ENCODE peak calls at places on chromosomes 7 and 10, in four cellular contexts. Y is heart right ventricle; D is cardiac fibroblast; H is CD4-positive, alpha-beta T cell. B is an unnamed sample.

GRCh38 chr10:97412891-97413304 is 11.8 kb upstream of the RRP12 start:
- DNase-seq in Y (no peak), D (no peak), H (no peak), B (no peak)

GRCh38 chr10:121510201-121510771 is 88.0 kb downstream of the FGFR2 start:
- DNase-seq in Y (no peak), D (no peak), H (no peak), B (no peak)

GRCh38 chr10:110733256-110733952 is 89.3 kb downstream of the RBM20 start:
- DNase-seq in Y (no peak), D (no peak), H (no peak), B (no peak)

GRCh38 chr7:93044147-93044810 is 73.5 kb downstream of the SAMD9 start:
- DNase-seq in Y (no peak), D (peak; percentile 59), H (no peak), B (no peak)

GRCh38 chr10:59072038-59072437 is 104.4 kb upstream of the PHYHIPL start:
- DNase-seq in Y (no peak), D (no peak), H (no peak), B (no peak)

GRCh38 chr7:39667354-39667923 is 44.1 kb downstream of the RALA start:
- DNase-seq in Y (no peak), D (peak; percentile 25), H (no peak), B (no peak)

GRCh38 chr10:101233863-101234262 is 4.6 kb upstream of the LBX1 start:
- DNase-seq in Y (no peak), D (no peak), H (no peak), B (no peak)

GRCh38 chr10:4242561-4243035 is 457.6 kb upstream of the KLF6 start:
- DNase-seq in Y (peak; percentile 27), D (peak; percentile 93), H (no peak), B (no peak)

GRCh38 chr7:40015790-40016296 is 65.8 kb downstream of the CDK13 start:
- DNase-seq in Y (no peak), D (peak; percentile 29), H (no peak), B (peak; percentile 40)

GRCh38 chr10:42983595-42983990 is 93.3 kb upstream of the RET start:
- DNase-seq in Y (no peak), D (no peak), H (no peak), B (no peak)

GRCh38 chr7:66921918-66922486 is 977 bp downstream of the TMEM248 start:
- DNase-seq in Y (no peak), D (no peak), H (peak; percentile 16), B (no peak)

GRCh38 chr7:151863386-151864079 is 13.4 kb downstream of the PRKAG2 start:
- DNase-seq in Y (no peak), D (no peak), H (no peak), B (no peak)

GRCh38 chr10:123103944-123104343 is 31.8 kb upstream of the HMX3 start:
- DNase-seq in Y (no peak), D (no peak), H (no peak), B (no peak)

GRCh38 chr10:24952701-24953349 is 419 bp upstream of the PRTFDC1 start:
- DNase-seq in Y (peak; percentile 65), D (peak; percentile 52), H (peak; percentile 59), B (no peak)

GRCh38 chr10:112275512-112276245 is 7.5 kb upstream of the TECTB start:
- DNase-seq in Y (no peak), D (no peak), H (no peak), B (no peak)

GRCh38 chr7:150876817-150877526 is 24.7 kb downstream of the AOC1 start:
- DNase-seq in Y (peak; percentile 56), D (peak; percentile 80), H (peak; percentile 41), B (peak; percentile 55)

GRCh38 chr10:62050941-62051433 is 149.5 kb downstream of the ARID5B start:
- DNase-seq in Y (peak; percentile 31), D (peak; percentile 98), H (peak; percentile 69), B (peak; percentile 42)

GRCh38 chr10:22427101-22427500 is 81.8 kb downstream of the SPAG6 start:
- DNase-seq in Y (no peak), D (peak; percentile 55), H (no peak), B (no peak)

GRCh38 chr7:117047496-117047895 is 94.2 kb downstream of the ST7 start:
- DNase-seq in Y (no peak), D (peak; percentile 27), H (no peak), B (no peak)

GRCh38 chr10:74419491-74420466 is 268.8 kb downstream of the ADK start:
- DNase-seq in Y (no peak), D (peak; percentile 55), H (peak; percentile 16), B (no peak)

GRCh38 chr7:47142169-47142866 is 439.6 kb downstream of the TNS3 start:
- DNase-seq in Y (no peak), D (peak; percentile 8), H (no peak), B (no peak)

GRCh38 chr10:87092861-87093460 is 1.7 kb downstream of the GLUD1 start:
- DNase-seq in Y (no peak), D (peak; percentile 46), H (no peak), B (no peak)

GRCh38 chr10:100395626-100396025 is 48.6 kb downstream of the SCD start:
- DNase-seq in Y (no peak), D (no peak), H (no peak), B (no peak)

GRCh38 chr10:118592675-118593330 is 2.6 kb downstream of the PRLHR start:
- DNase-seq in Y (no peak), D (no peak), H (no peak), B (no peak)

GRCh38 chr7:11795231-11795630 is 36.8 kb downstream of the THSD7A start:
- DNase-seq in Y (no peak), D (no peak), H (no peak), B (no peak)

GRCh38 chr10:118031351-118032075 is 15.2 kb downstream of the RAB11FIP2 start:
- DNase-seq in Y (no peak), D (no peak), H (no peak), B (no peak)

GRCh38 chr10:69466158-69466490 is 14.9 kb downstream of the TSPAN15 start:
- DNase-seq in Y (no peak), D (no peak), H (no peak), B (no peak)

GRCh38 chr10:21517983-21518628 is 7.4 kb downstream of the SKIDA1 start:
- DNase-seq in Y (no peak), D (peak; percentile 23), H (no peak), B (no peak)

GRCh38 chr7:99953649-99954048 is 22.2 kb downstream of the AZGP1 start:
- DNase-seq in Y (no peak), D (peak; percentile 81), H (no peak), B (peak; percentile 83)

GRCh38 chr10:113924171-113924570 is 69.7 kb downstream of the NHLRC2 start:
- DNase-seq in Y (no peak), D (no peak), H (no peak), B (no peak)

GRCh38 chr10:113922787-113923570 is 68.5 kb downstream of the NHLRC2 start:
- DNase-seq in Y (no peak), D (no peak), H (no peak), B (no peak)

GRCh38 chr10:113924664-113925063 is 70.2 kb downstream of the NHLRC2 start:
- DNase-seq in Y (no peak), D (no peak), H (no peak), B (no peak)

GRCh38 chr10:113920819-113921345 is 66.4 kb downstream of the NHLRC2 start:
- DNase-seq in Y (no peak), D (no peak), H (no peak), B (no peak)

DNA sequence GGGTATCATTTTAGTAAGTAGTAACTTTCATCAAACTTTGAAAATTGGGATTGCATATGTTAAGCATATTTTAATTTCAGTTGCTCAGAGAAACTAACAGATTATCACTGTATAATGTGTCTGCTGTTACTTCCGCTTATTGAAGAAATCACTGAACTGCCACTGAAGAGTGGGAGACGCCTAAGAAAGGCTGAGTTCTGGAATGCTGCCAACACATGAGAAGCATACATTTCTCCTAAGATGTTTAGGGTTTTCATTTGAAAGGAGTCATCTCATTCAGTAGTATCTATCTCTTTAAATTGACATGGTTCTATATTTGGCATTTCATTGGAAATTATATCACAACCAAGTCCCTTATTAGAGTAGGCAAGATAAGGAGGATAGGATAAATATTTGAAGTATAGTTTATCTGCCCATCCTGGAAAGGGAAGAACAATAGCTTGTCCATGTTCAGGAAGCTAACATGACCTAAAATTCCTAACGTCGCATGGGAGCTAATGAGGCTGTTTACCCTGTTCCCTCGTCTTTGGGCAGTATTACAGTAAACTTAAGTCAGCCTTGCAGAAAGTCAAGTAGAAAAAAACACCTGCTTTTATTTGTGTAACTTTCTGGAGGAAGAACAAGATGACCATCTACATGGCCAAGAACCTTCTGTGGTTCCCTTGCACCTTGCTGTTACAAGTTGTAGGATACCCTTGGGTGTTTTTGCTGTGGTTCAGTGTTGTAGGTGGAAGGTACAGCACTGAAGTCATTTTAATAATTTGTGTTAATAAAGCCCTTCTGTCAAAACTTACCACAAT is 67.3 kb downstream of the NHLRC2 start:
- DNase-seq in Y (no peak), D (no peak), H (no peak), B (no peak)
- TF ChIP-seq CTCF in Y (no peak), D (no peak), H (no peak), B (no peak)

DNA sequence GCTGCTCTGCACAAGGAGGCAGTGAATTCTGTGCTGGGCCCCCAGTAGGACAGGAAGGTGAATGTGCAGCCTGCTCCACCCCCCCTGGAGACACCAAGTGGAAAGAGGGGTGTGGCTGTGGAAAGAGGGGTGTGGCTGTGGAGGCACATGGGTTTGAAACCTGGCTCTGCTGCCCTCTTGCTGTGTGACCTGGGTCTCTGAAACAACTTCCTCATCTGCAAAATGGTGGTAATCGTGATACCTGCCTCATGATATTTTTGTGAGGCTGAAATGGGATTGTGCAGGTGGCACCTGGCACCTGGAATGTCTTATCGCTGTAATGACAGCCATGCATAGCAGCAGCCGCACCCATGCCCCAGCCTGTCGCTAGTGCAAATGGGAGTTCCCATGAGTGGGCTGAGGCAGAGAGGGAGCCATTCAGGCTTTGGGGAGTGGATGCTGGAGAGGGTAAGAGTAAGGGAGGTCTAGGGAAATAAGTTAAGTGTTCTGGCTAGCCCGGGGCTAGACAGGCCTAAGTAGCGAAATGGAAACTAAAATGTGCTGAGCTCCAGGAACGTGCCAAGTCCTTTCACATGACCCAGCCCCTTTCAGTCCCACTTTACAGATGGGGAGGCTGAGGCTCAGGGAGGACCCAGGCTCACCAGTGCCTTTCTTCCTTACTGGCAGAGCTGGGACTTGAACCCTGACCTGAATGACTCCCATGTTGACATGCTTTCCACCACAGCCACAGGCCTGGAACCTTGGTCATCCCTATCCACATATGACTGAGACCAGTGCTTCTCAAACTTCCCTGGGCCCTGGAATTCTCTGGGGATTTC is 35.0 kb downstream of the C10orf105 start:
- DNase-seq in Y (no peak), D (no peak), H (no peak), B (no peak)
- TF ChIP-seq CTCF in Y (no peak), D (no peak), H (no peak), B (no peak)

DNA sequence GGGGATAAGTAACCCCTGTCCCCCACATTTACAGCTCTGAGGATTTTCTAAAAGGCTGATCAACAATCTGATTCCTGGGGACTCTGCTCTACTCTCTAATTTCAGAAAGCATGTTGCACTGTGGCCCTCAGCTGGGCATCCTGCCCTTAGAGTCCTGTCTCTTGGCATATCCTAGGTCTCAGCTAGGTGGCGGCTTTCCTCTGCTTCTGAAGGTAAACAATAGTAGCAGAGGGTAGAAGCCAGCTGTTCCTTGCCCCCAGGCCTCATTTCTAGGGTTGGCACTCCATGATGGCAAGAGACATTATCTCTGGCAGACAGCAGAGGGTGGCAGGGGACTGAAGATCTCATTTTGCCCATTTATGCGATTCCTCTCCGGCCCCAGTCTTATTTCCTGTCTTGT is 77.0 kb downstream of the ADCYAP1R1 start:
- DNase-seq in Y (no peak), D (no peak), H (no peak), B (no peak)
- TF ChIP-seq CTCF in Y (no peak), D (no peak), H (no peak), B (no peak)

DNA sequence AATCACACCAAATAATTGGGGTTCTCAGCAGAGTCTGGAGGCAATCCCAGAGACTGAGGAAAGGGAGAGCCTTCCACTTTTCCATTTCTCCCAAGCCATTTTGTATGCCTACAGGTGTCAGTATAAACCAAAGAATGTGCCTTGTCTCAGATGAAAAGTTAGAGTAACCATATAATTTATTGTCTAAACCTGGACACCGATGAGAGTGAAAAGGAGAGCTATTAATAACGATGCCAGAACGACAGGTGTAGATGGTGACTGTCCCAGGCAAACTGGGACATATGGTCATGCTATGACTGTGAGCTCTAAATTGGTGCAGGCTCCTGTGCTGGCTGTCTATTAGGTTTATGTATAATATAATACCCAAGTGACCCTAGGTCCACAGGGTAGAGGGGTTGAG is 219.6 kb downstream of the ARHGAP12 start:
- DNase-seq in Y (no peak), D (peak; percentile 33), H (no peak), B (no peak)
- TF ChIP-seq CTCF in Y (no peak), D (peak; percentile 18), H (no peak), B (no peak)